ENCODE peak calls at places on chromosomes 11 and 22, in six cellular contexts. One of them, this sample, is unnamed.

GRCh38 chr11:104337273-104337672 is 173.3 kb upstream of the PDGFD start:
- DNase-seq in SK-N-SH: no peak
- DNase-seq in MM.1S: no peak
- DNase-seq in PC-3: no peak
- DNase-seq in GM23248: peak
- DNase-seq in HCT116: no peak
- DNase-seq in this sample: no peak

GRCh38 chr11:2963112-2963754 is 28.9 kb downstream of the NAP1L4 start:
- DNase-seq in SK-N-SH: no peak
- DNase-seq in MM.1S: no peak
- DNase-seq in PC-3: no peak
- DNase-seq in GM23248: no peak
- DNase-seq in HCT116: no peak
- DNase-seq in this sample: no peak

GRCh38 chr22:42172385-42173172 is 42.0 kb upstream of the CYP2D6 start:
- DNase-seq in SK-N-SH: peak
- DNase-seq in MM.1S: no peak
- DNase-seq in PC-3: no peak
- DNase-seq in GM23248: peak
- DNase-seq in HCT116: no peak
- DNase-seq in this sample: no peak

GRCh38 chr22:37999640-38000272 is 15.4 kb upstream of the SOX10 start:
- DNase-seq in SK-N-SH: no peak
- DNase-seq in MM.1S: no peak
- DNase-seq in PC-3: peak
- DNase-seq in GM23248: peak
- DNase-seq in HCT116: peak
- DNase-seq in this sample: no peak

GRCh38 chr22:41256254-41256897 is 15.6 kb upstream of the CHADL start:
- DNase-seq in SK-N-SH: no peak
- DNase-seq in MM.1S: no peak
- DNase-seq in PC-3: peak
- DNase-seq in GM23248: peak
- DNase-seq in HCT116: no peak
- DNase-seq in this sample: no peak

GRCh38 chr11:9748361-9748970 is 84.6 kb downstream of the SWAP70 start:
- DNase-seq in SK-N-SH: peak
- DNase-seq in MM.1S: peak
- DNase-seq in PC-3: peak
- DNase-seq in GM23248: peak
- DNase-seq in HCT116: peak
- DNase-seq in this sample: peak

GRCh38 chr22:30969532-30970355 is 679 bp downstream of the TUG1 start:
- DNase-seq in SK-N-SH: no peak
- DNase-seq in MM.1S: peak
- DNase-seq in PC-3: peak
- DNase-seq in GM23248: peak
- DNase-seq in HCT116: no peak
- DNase-seq in this sample: no peak

GRCh38 chr22:24894220-24894975 is 52.1 kb downstream of the LHFPL7 start:
- DNase-seq in SK-N-SH: peak
- DNase-seq in MM.1S: peak
- DNase-seq in PC-3: peak
- DNase-seq in GM23248: peak
- DNase-seq in HCT116: peak
- DNase-seq in this sample: no peak

GRCh38 chr22:26689553-26690301 is 32.3 kb downstream of the MIAT start:
- DNase-seq in SK-N-SH: no peak
- DNase-seq in MM.1S: no peak
- DNase-seq in PC-3: no peak
- DNase-seq in GM23248: no peak
- DNase-seq in HCT116: no peak
- DNase-seq in this sample: peak

GRCh38 chr11:12409621-12410005 is 32.2 kb downstream of the PARVA start:
- DNase-seq in SK-N-SH: no peak
- DNase-seq in MM.1S: no peak
- DNase-seq in PC-3: no peak
- DNase-seq in GM23248: peak
- DNase-seq in HCT116: no peak
- DNase-seq in this sample: no peak

GRCh38 chr11:9142732-9143131 is 51.3 kb upstream of the SCUBE2 start:
- DNase-seq in SK-N-SH: no peak
- DNase-seq in MM.1S: no peak
- DNase-seq in PC-3: no peak
- DNase-seq in GM23248: no peak
- DNase-seq in HCT116: no peak
- DNase-seq in this sample: no peak

GRCh38 chr11:77087723-77088225 is 14.9 kb upstream of the OMP start:
- DNase-seq in SK-N-SH: no peak
- DNase-seq in MM.1S: no peak
- DNase-seq in PC-3: no peak
- DNase-seq in GM23248: no peak
- DNase-seq in HCT116: no peak
- DNase-seq in this sample: no peak

GRCh38 chr22:26651840-26652239 is 5.5 kb upstream of the MIAT start:
- DNase-seq in SK-N-SH: no peak
- DNase-seq in MM.1S: no peak
- DNase-seq in PC-3: no peak
- DNase-seq in GM23248: no peak
- DNase-seq in HCT116: no peak
- DNase-seq in this sample: no peak

GRCh38 chr11:31968774-31969433 is 122.0 kb upstream of the RCN1 start:
- DNase-seq in SK-N-SH: peak
- DNase-seq in MM.1S: no peak
- DNase-seq in PC-3: peak
- DNase-seq in GM23248: peak
- DNase-seq in HCT116: no peak
- DNase-seq in this sample: no peak

GRCh38 chr22:43753718-43754117 is 58.4 kb downstream of the EFCAB6 start:
- DNase-seq in SK-N-SH: no peak
- DNase-seq in MM.1S: no peak
- DNase-seq in PC-3: no peak
- DNase-seq in GM23248: no peak
- DNase-seq in HCT116: no peak
- DNase-seq in this sample: no peak

DNA sequence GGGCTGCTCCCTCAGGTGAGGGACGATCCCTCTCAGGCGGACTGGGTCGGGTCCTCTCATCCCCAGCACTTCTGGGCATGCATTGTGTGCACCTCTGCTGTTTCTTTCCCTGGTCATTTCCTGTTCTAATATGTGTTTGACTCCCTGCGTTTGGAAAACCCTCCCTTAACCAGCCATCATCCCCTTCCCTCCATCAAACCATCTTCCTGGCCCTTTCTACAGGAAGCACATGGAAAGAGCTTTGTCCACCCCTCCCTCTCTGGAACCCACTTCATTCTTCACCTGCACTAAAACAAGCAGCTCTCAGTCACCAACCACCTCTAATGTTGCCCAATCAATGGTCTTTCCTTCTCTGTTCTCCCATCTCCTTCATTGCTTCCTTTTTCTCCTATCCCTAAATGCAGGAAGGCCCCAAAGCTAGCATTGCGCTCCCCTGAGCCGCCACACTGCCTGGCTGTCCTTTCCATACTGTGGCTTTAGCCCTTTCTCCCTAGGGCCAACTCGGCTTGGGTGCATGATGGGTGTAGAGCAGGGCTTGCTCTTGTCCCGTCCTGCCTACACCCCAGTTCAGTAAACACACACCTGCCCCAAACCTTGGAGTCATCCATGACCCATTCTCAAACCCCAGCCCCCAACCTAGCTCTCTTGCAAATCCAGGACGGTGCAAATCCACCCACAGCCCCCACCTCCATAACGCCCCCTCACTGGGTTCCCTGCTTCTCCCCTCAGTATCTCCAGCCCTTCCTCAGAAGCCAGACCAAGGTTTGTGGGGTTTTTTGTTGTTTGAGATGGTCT is 5.4 kb upstream of the GAS2L1 start:
- DNase-seq in SK-N-SH: peak
- DNase-seq in MM.1S: no peak
- DNase-seq in PC-3: no peak
- DNase-seq in GM23248: no peak
- DNase-seq in HCT116: no peak
- DNase-seq in this sample: no peak
- H3K4me2 ChIP-seq in SK-N-SH: no peak
- H3K4me2 ChIP-seq in MM.1S: no peak
- H3K4me2 ChIP-seq in PC-3: no peak
- H3K4me2 ChIP-seq in GM23248: no peak
- H3K4me2 ChIP-seq in HCT116: no peak
- H3K4me2 ChIP-seq in this sample: no peak

DNA sequence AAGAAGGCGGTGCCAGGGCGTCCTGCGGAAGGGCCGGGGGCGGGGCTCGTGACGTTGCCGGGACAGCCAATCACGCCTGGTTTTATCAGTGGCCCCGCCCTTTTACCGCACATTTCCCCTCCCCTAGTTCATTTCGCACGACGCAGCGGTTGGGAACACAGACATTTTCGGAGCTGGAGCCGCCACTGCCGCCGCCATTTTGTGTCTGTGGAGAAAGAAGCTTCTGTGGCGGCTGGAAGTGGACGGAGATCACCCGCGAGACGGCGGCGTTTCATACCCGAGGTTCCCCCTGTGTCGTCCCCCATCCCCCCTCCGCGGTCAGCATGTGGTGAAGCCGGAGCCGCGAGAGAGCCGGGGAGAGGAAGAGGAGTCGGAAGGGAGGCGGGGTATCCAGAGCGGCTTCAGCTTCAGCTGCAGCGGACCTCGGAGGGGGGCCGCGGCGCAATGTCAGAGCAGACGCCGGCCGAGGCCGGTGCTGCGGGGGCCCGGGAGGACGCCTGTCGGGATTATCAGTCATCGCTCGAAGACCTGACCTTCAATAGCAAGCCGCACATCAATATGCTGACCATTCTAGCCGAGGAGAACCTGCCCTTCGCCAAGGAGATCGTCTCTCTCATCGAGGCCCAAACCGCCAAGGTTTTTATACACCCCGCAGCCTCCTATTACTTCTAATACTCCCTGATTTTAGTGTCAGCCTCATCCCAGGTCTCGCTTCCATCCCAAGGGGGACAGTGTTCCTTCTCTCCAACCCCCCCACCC is at the start of gene PCF11:
- DNase-seq in SK-N-SH: no peak
- DNase-seq in MM.1S: no peak
- DNase-seq in PC-3: no peak
- DNase-seq in GM23248: no peak
- DNase-seq in HCT116: no peak
- DNase-seq in this sample: no peak
- TF ChIP-seq EZH2phosphoT487 in SK-N-SH: no peak
- TF ChIP-seq EZH2phosphoT487 in MM.1S: no peak
- TF ChIP-seq EZH2phosphoT487 in PC-3: no peak
- TF ChIP-seq EZH2phosphoT487 in GM23248: no peak
- TF ChIP-seq EZH2phosphoT487 in HCT116: no peak
- TF ChIP-seq EZH2phosphoT487 in this sample: no peak

GRCh38 chr11:119983816-119984215 is 154.1 kb downstream of the TRIM29 start:
- DNase-seq in SK-N-SH: no peak
- DNase-seq in MM.1S: no peak
- DNase-seq in PC-3: no peak
- DNase-seq in GM23248: no peak
- DNase-seq in HCT116: no peak
- DNase-seq in this sample: no peak
- H3K9ac ChIP-seq in SK-N-SH: no peak
- H3K9ac ChIP-seq in MM.1S: no peak
- H3K9ac ChIP-seq in PC-3: no peak
- H3K9ac ChIP-seq in GM23248: no peak
- H3K9ac ChIP-seq in HCT116: no peak
- H3K9ac ChIP-seq in this sample: no peak

GRCh38 chr22:46064966-46065666 is 85.2 kb upstream of the PPARA start:
- DNase-seq in SK-N-SH: no peak
- DNase-seq in MM.1S: no peak
- DNase-seq in PC-3: peak
- DNase-seq in GM23248: peak
- DNase-seq in HCT116: no peak
- DNase-seq in this sample: no peak

GRCh38 chr22:46064236-46064965 is 85.9 kb upstream of the PPARA start:
- DNase-seq in SK-N-SH: peak
- DNase-seq in MM.1S: no peak
- DNase-seq in PC-3: peak
- DNase-seq in GM23248: peak
- DNase-seq in HCT116: no peak
- DNase-seq in this sample: no peak

GRCh38 chr22:46062971-46063631 is 86.1 kb upstream of the WNT7B start:
- DNase-seq in SK-N-SH: peak
- DNase-seq in MM.1S: no peak
- DNase-seq in PC-3: no peak
- DNase-seq in GM23248: peak
- DNase-seq in HCT116: no peak
- DNase-seq in this sample: no peak

GRCh38 chr22:46062232-46062615 is 85.3 kb upstream of the WNT7B start:
- DNase-seq in SK-N-SH: no peak
- DNase-seq in MM.1S: no peak
- DNase-seq in PC-3: no peak
- DNase-seq in GM23248: no peak
- DNase-seq in HCT116: no peak
- DNase-seq in this sample: no peak

DNA sequence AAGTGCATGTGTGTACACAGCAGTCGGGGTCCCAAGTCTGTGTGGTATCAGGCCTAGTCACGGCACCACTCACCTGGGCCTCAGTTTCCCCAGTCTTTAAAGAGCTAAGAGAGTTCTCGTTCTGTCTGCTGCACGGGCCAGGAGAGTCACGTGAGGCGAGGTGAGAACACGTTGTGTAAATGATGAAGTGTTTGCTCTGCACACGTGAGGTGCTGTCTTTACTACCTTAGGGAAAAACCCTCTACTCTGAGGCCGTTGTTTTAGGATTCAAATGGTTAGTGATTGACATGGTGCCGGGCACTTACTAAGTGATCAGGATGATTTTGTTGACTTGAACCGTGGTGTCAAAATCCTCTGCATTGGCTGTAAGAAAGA is 86.5 kb upstream of the PPARA start:
- DNase-seq in SK-N-SH: no peak
- DNase-seq in MM.1S: no peak
- DNase-seq in PC-3: peak
- DNase-seq in GM23248: peak
- DNase-seq in HCT116: no peak
- DNase-seq in this sample: no peak
- H3K4me2 ChIP-seq in SK-N-SH: peak
- H3K4me2 ChIP-seq in MM.1S: no peak
- H3K4me2 ChIP-seq in PC-3: peak
- H3K4me2 ChIP-seq in GM23248: peak
- H3K4me2 ChIP-seq in HCT116: no peak
- H3K4me2 ChIP-seq in this sample: no peak

DNA sequence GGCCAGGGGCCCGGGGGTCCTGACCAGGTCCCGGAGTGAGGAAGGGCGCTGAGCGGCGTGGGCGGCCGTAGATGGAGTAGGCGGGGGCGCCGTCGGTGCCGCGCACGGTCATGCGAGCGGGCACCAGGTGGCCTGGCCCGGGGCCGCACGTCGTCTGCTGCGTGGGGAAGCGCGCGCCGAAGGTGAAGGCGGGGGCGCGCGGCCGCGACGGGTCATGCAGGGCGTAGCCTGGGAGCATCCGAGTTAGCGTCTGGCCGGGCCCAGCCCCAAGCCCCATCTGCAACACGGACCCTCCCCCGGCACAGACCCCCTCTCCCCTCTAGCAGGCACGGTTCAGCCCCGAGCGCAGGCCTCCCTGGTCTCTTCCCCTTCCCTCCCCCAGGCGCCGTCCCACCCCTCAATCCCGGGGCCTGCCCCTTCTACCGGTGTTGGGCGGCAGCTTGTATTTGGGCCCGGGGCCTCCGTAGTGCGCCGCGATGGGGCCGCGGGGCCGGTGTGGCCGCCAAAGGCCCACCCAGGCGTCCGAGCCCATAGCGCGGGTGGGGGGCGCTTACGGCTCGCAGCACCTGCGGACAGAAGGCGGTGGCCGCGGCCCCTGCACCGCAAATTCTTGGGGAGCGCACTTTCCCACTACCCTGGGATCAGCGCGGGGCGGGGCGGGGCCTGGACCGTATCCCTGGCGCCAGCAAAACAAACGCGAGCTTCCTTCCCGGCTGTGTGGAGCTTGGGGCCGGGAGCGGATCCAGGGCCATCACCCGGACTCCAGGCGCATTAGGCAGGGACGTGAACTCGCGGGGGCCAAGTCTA is 1.9 kb upstream of the TYMP start:
- DNase-seq in SK-N-SH: peak
- DNase-seq in MM.1S: no peak
- DNase-seq in PC-3: peak
- DNase-seq in GM23248: peak
- DNase-seq in HCT116: no peak
- DNase-seq in this sample: peak
- TF ChIP-seq EZH2phosphoT487 in SK-N-SH: no peak
- TF ChIP-seq EZH2phosphoT487 in MM.1S: no peak
- TF ChIP-seq EZH2phosphoT487 in PC-3: no peak
- TF ChIP-seq EZH2phosphoT487 in GM23248: no peak
- TF ChIP-seq EZH2phosphoT487 in HCT116: no peak
- TF ChIP-seq EZH2phosphoT487 in this sample: peak

This sample was measured in neural progenitor cell.